ENCODE peak calls at places on chromosomes 4 and X, in seven cellular contexts. A, Z, X, R, P, D and L are unnamed samples.

GRCh38 chrX:40272141-40272540 is 174.4 kb upstream of the BCOR start:
- DNase-seq in A (peak), Z (no peak), X (no peak), R (no peak), P (no peak), D (no peak), L (no peak)

GRCh38 chr4:154189346-154189745 is 302.3 kb downstream of the DCHS2 start:
- DNase-seq in A (peak), Z (no peak), X (no peak), R (no peak), P (no peak), D (no peak), L (no peak)

GRCh38 chr4:152356428-152357034 is 179.4 kb downstream of the FBXW7 start:
- DNase-seq in A (peak), Z (no peak), X (no peak), R (no peak), P (no peak), D (no peak), L (peak)

GRCh38 chr4:110068248-110068647 is 130.2 kb downstream of the ELOVL6 start:
- DNase-seq in A (no peak), Z (no peak), X (no peak), R (peak), P (no peak), D (no peak), L (no peak)

GRCh38 chrX:154515803-154516654 is at the start of gene FAM3A:
- DNase-seq in A (peak), Z (peak), X (peak), R (peak), P (peak), D (peak), L (no peak)

GRCh38 chr4:158327525-158327924 is 117.2 kb downstream of the TMEM144 start:
- DNase-seq in A (no peak), Z (no peak), X (no peak), R (no peak), P (no peak), D (no peak), L (no peak)

GRCh38 chr4:174080361-174080760 is 203.1 kb downstream of the FBXO8 start:
- DNase-seq in A (no peak), Z (no peak), X (no peak), R (no peak), P (no peak), D (no peak), L (no peak)

GRCh38 chr4:17448689-17449088 is 63.2 kb downstream of the QDPR start:
- DNase-seq in A (peak), Z (no peak), X (no peak), R (no peak), P (no peak), D (no peak), L (no peak)

GRCh38 chrX:140764401-140764919 is 54.9 kb downstream of the LINC00632 start:
- DNase-seq in A (peak), Z (no peak), X (peak), R (peak), P (no peak), D (no peak), L (no peak)

GRCh38 chrX:130877892-130878321 is 25.1 kb downstream of the ENOX2 start:
- DNase-seq in A (no peak), Z (no peak), X (no peak), R (no peak), P (no peak), D (no peak), L (no peak)

GRCh38 chrX:68833855-68834331 is 5.1 kb downstream of the EFNB1 start:
- DNase-seq in A (no peak), Z (no peak), X (peak), R (no peak), P (peak), D (no peak), L (no peak)

GRCh38 chr4:107993969-107994368 is 4.3 kb downstream of the HADH start:
- DNase-seq in A (no peak), Z (no peak), X (no peak), R (no peak), P (no peak), D (no peak), L (no peak)

GRCh38 chr4:105304085-105304484 is 157.4 kb downstream of the TET2 start:
- DNase-seq in A (no peak), Z (no peak), X (no peak), R (no peak), P (no peak), D (no peak), L (no peak)

GRCh38 chr4:3112979-3113469 is 38.5 kb downstream of the HTT start:
- DNase-seq in A (peak), Z (no peak), X (no peak), R (no peak), P (no peak), D (no peak), L (no peak)

GRCh38 chrX:116961872-116962582 is 499.3 kb upstream of the CT83 start:
- DNase-seq in A (no peak), Z (no peak), X (no peak), R (peak), P (no peak), D (no peak), L (no peak)

GRCh38 chr4:106414366-106414765 is 45.8 kb upstream of the GIMD1 start:
- DNase-seq in A (peak), Z (no peak), X (no peak), R (no peak), P (no peak), D (no peak), L (no peak)

GRCh38 chr4:1375051-1375721 is 28.2 kb downstream of the UVSSA start:
- DNase-seq in A (no peak), Z (no peak), X (no peak), R (no peak), P (no peak), D (peak), L (no peak)

DNA sequence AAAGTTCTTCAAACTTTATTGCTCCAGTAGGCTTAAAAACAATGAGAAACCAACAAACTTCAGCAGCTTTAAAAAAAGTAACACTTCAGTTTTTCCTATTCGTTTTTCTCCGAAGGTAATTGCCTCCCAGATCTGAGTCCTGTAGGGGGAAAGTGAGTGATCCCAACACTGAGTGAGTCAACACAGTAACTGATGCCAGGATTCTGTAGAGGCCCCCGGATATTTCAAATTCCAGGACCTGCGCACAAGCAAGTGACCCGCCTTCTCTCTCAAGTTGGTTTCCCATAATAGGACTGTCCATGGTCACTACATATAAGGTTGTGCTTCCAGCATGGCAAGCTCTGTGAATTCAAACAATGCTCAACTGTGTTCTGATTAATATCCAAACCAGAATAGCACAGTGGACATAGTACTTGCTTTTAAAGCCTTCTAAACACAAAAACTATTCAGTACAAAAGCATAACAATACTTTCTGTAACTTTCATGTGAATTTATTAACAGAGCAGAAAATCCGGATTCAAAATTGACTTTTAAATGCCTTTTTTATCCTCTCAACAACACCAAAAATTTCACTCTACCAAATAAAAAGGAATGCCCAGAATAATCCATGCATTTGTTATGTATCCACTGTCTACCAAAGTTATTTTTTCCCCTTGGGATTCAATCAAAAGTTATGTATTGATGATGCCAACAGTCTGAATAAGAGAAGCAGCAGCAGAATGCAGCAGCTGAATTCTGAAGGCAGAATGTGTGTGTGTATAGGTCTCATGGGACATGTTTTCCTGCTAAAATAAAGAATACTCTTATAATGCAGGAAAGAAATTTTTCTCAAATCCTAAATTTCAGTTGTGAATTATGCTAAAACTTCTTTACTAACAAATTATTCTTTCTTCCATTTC is at the start of gene DMD:
- DNase-seq in A (peak), Z (peak), X (peak), R (no peak), P (no peak), D (no peak), L (peak)
- TF ChIP-seq CTCF in A (peak), Z (no peak), X (no peak), R (no peak), P (no peak), D (no peak), L (no peak)

GRCh38 chrX:115561605-115562491 is 874 bp downstream of the PLS3 start:
- DNase-seq in A (peak), Z (no peak), X (peak), R (peak), P (peak), D (no peak), L (no peak)
- H3K4me3 ChIP-seq in A (peak), Z (peak), X (peak), R (peak), P (peak), D (peak), L (peak)

GRCh38 chrX:108699368-108699767 is 37.0 kb downstream of the IRS4 start:
- DNase-seq in A (peak), Z (no peak), X (no peak), R (peak), P (no peak), D (no peak), L (no peak)
- TF ChIP-seq CTCF in A (peak), Z (no peak), X (no peak), R (peak), P (peak), D (no peak), L (peak)

GRCh38 chrX:49269010-49269767 is 404 bp upstream of the PPP1R3F start:
- DNase-seq in A (peak), Z (peak), X (peak), R (peak), P (peak), D (peak), L (peak)

GRCh38 chrX:49268702-49269009 is 937 bp upstream of the PPP1R3F start:
- DNase-seq in A (no peak), Z (no peak), X (no peak), R (no peak), P (no peak), D (no peak), L (no peak)

GRCh38 chrX:49269768-49270248 is at the start of gene PPP1R3F:
- DNase-seq in A (no peak), Z (no peak), X (no peak), R (no peak), P (no peak), D (no peak), L (no peak)

GRCh38 chrX:49264460-49264859 is at the start of gene FOXP3:
- DNase-seq in A (no peak), Z (no peak), X (no peak), R (no peak), P (no peak), D (no peak), L (no peak)

GRCh38 chrX:49266536-49267445 is 2.3 kb upstream of the FOXP3 start:
- DNase-seq in A (no peak), Z (no peak), X (no peak), R (no peak), P (no peak), D (no peak), L (no peak)
- H3K4me3 ChIP-seq in A (no peak), Z (no peak), X (no peak), R (no peak), P (no peak), D (no peak), L (no peak)

DNA sequence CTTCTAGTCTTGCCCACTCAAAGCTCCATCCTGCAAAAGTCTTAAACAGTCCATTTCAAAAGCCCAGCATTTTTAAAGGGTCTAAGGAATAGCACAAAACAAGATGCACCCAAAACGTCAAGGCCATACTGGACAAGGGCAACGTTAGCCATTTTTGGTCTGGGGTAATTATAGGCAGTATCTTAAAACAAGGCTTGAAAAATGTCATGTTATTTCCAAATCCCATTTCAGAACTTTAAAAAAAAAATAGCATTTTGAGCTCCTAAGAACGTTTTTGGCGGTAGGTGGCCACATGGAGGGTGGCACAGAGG is 584 bp upstream of the TMEM165 start:
- DNase-seq in A (no peak), Z (no peak), X (no peak), R (no peak), P (no peak), D (no peak), L (no peak)
- TF ChIP-seq CTCF in A (peak), Z (no peak), X (no peak), R (peak), P (no peak), D (no peak), L (no peak)

DNA sequence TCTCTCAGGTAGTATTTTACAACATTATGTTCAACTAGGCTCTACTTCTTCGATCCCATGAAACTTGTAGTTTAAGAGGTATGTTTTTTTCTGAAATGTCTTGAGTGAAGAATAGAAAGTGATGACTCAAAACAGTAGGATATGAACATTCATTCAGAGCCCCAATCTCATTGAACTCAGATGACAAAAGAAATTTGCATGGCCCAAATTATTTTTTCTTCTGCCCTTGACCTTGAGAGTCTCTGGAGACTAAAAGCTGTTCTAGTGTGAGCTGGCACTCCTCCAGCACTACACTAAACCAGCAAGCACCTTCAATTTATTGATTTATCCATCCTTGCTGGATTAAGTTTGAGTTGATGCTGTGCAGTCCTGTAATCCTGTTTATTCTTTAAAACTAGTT is 4.0 kb downstream of the DCLK2 start:
- DNase-seq in A (no peak), Z (no peak), X (no peak), R (no peak), P (no peak), D (no peak), L (no peak)
- H3K4me3 ChIP-seq in A (no peak), Z (no peak), X (no peak), R (peak), P (no peak), D (no peak), L (peak)

DNA sequence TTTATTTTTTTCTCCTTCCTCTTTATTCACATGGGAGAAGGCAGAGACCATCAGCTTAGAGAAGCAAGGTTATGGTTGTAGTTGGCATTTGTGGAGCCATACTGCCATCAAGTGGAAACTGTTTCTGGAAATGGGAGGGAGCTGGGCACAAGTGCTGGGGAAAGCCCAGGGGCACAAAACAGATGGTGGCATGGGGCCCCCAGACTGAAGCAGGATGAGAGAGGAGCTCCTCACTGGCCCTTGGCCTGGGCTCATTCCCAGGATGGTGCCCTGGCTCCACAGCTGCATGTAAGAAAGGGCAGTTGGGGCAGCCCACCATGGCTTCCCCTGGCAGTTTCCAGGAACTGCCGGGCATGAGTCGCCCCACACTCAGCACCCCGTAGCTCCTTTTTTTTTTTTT is 59.2 kb downstream of the NBDY start:
- DNase-seq in A (no peak), Z (no peak), X (no peak), R (no peak), P (no peak), D (no peak), L (no peak)
- TF ChIP-seq CTCF in A (no peak), Z (peak), X (no peak), R (peak), P (no peak), D (no peak), L (no peak)

GRCh38 chr4:145511913-145512522 is 30.4 kb downstream of the SMAD1 start:
- DNase-seq in A (peak), Z (no peak), X (no peak), R (no peak), P (no peak), D (no peak), L (no peak)

GRCh38 chr4:145502809-145503208 is 21.2 kb downstream of the SMAD1 start:
- DNase-seq in A (no peak), Z (no peak), X (no peak), R (no peak), P (no peak), D (no peak), L (no peak)

GRCh38 chr4:145505945-145506344 is 24.3 kb downstream of the SMAD1 start:
- DNase-seq in A (no peak), Z (no peak), X (no peak), R (no peak), P (no peak), D (no peak), L (no peak)

GRCh38 chr4:145503486-145504072 is 21.9 kb downstream of the SMAD1 start:
- DNase-seq in A (no peak), Z (no peak), X (no peak), R (no peak), P (no peak), D (no peak), L (no peak)

DNA sequence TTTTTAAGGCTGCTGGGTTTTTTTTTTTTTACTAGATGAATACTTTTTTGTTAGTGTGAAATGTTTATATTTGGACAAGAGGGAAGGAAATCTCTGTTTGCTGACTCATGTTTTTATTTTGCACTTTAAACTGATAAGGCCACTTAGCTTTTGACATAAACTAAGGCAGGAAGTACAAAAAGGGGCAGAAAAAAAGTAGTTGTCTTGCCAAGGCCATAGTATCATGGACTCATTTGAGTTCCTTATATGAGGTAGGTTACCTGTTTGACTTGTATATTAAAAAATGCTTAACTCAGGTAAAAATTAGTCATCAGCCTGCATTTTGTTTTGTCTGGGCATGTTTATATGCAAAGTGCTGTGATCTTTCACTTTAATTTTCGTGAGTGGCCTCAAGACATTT is 26.0 kb downstream of the SMAD1 start:
- DNase-seq in A (peak), Z (no peak), X (no peak), R (no peak), P (no peak), D (no peak), L (no peak)
- H3K4me3 ChIP-seq in A (no peak), Z (no peak), X (no peak), R (no peak), P (no peak), D (no peak), L (no peak)